ENCODE peak calls at places on chromosomes 3 and 15, in seven cellular contexts. X is tibial nerve, L is PC-9, I is tibial artery, Y is left ventricle myocardium inferior, A is pancreas, E is Peyer's patch. M is an unnamed sample.
A peak's percentile ranks its signal among the peaks of the same experiment; 100 is the strongest.

GRCh38 chr3:169479314-169479939 is 184.1 kb downstream of the MECOM start:
- DNase-seq in X (no peak), L (no peak), I (no peak), Y (no peak), A (no peak), E (no peak), M (no peak)

GRCh38 chr3:49198611-49199230 is 27.3 kb downstream of the KLHDC8B start:
- DNase-seq in X (no peak), L (no peak), I (no peak), Y (no peak), A (peak; percentile 25), E (no peak), M (no peak)

GRCh38 chr15:89127054-89127702 is 38.9 kb downstream of the ABHD2 start:
- DNase-seq in X (no peak), L (no peak), I (peak; percentile 42), Y (no peak), A (no peak), E (no peak), M (no peak)

GRCh38 chr3:17030956-17031652 is 146.3 kb downstream of the PLCL2 start:
- DNase-seq in X (no peak), L (no peak), I (no peak), Y (no peak), A (no peak), E (no peak), M (no peak)

GRCh38 chr3:11570789-11571495 is 72.8 kb downstream of the VGLL4 start:
- DNase-seq in X (no peak), L (no peak), I (peak; percentile 67), Y (no peak), A (no peak), E (no peak), M (no peak)

GRCh38 chr3:68306571-68306970 is 625.8 kb downstream of the TAFA4 start:
- DNase-seq in X (no peak), L (peak; percentile 1), I (no peak), Y (no peak), A (no peak), E (no peak), M (peak; percentile 82)

GRCh38 chr3:33879540-33879939 is 81.1 kb downstream of the PDCD6IP start:
- DNase-seq in X (no peak), L (no peak), I (no peak), Y (no peak), A (no peak), E (no peak), M (no peak)

GRCh38 chr15:62400778-62401177 is 235.7 kb upstream of the C2CD4B start:
- DNase-seq in X (no peak), L (no peak), I (no peak), Y (no peak), A (no peak), E (no peak), M (no peak)

GRCh38 chr3:14434541-14435151 is 32.2 kb downstream of the SLC6A6 start:
- DNase-seq in X (no peak), L (no peak), I (no peak), Y (peak; percentile 51), A (peak; percentile 53), E (peak; percentile 68), M (no peak)

GRCh38 chr3:168341192-168341816 is 245.6 kb upstream of the GOLIM4 start:
- DNase-seq in X (no peak), L (no peak), I (no peak), Y (no peak), A (no peak), E (no peak), M (no peak)

GRCh38 chr15:81356252-81356651 is 17.8 kb downstream of the TMC3 start:
- DNase-seq in X (no peak), L (no peak), I (no peak), Y (no peak), A (no peak), E (no peak), M (no peak)

GRCh38 chr3:161274691-161275298 is 53.7 kb downstream of the NMD3 start:
- DNase-seq in X (no peak), L (peak; percentile 43), I (no peak), Y (no peak), A (no peak), E (peak; percentile 75), M (peak; percentile 66)

GRCh38 chr3:168249048-168249538 is 153.4 kb upstream of the GOLIM4 start:
- DNase-seq in X (no peak), L (no peak), I (no peak), Y (no peak), A (no peak), E (no peak), M (no peak)

GRCh38 chr3:182812123-182812522 is 18.8 kb downstream of the ATP11B start:
- DNase-seq in X (no peak), L (no peak), I (no peak), Y (no peak), A (no peak), E (no peak), M (no peak)

GRCh38 chr3:188881954-188882641 is 289.7 kb upstream of the TPRG1 start:
- DNase-seq in X (no peak), L (no peak), I (no peak), Y (no peak), A (no peak), E (no peak), M (no peak)

GRCh38 chr3:48432411-48433371 is 2.8 kb upstream of the PLXNB1 start:
- DNase-seq in X (no peak), L (no peak), I (peak; percentile 63), Y (no peak), A (no peak), E (peak; percentile 62), M (peak; percentile 91)

GRCh38 chr3:12708584-12709192 is 44.8 kb upstream of the RAF1 start:
- DNase-seq in X (no peak), L (peak; percentile 62), I (peak; percentile 81), Y (peak; percentile 34), A (no peak), E (no peak), M (no peak)

GRCh38 chr3:30518201-30518864 is 88.1 kb upstream of the TGFBR2 start:
- DNase-seq in X (peak; percentile 39), L (no peak), I (peak; percentile 80), Y (peak; percentile 22), A (peak; percentile 32), E (no peak), M (no peak)

GRCh38 chr3:46856576-46857471 is 6.4 kb downstream of the MYL3 start:
- DNase-seq in X (no peak), L (no peak), I (peak; percentile 53), Y (peak; percentile 32), A (no peak), E (peak; percentile 33), M (peak; percentile 41)

GRCh38 chr3:15148614-15149013 is 49.7 kb upstream of the RBSN start:
- DNase-seq in X (no peak), L (no peak), I (no peak), Y (no peak), A (peak; percentile 38), E (no peak), M (peak; percentile 92)

GRCh38 chr15:64697911-64698369 is 77.4 kb downstream of the RBPMS2 start:
- DNase-seq in X (no peak), L (no peak), I (no peak), Y (no peak), A (no peak), E (no peak), M (no peak)

GRCh38 chr15:97902140-97902780 is 58.2 kb upstream of the ARRDC4 start:
- DNase-seq in X (no peak), L (no peak), I (no peak), Y (no peak), A (no peak), E (no peak), M (no peak)

GRCh38 chr15:62850791-62851291 is 191.7 kb upstream of the TPM1 start:
- DNase-seq in X (no peak), L (peak; percentile 60), I (no peak), Y (no peak), A (no peak), E (no peak), M (peak; percentile 77)

GRCh38 chr15:38867556-38867955 is 302.9 kb upstream of the RASGRP1 start:
- DNase-seq in X (no peak), L (peak; percentile 36), I (no peak), Y (no peak), A (no peak), E (no peak), M (no peak)

GRCh38 chr3:111335512-111335911 is 206.5 kb upstream of the CD96 start:
- DNase-seq in X (no peak), L (no peak), I (no peak), Y (no peak), A (no peak), E (no peak), M (no peak)

GRCh38 chr3:59558906-59559720 is 509.3 kb upstream of the CFAP20DC start:
- DNase-seq in X (no peak), L (no peak), I (no peak), Y (no peak), A (no peak), E (no peak), M (no peak)

GRCh38 chr3:99126291-99126690 is 224.8 kb upstream of the DCBLD2 start:
- DNase-seq in X (no peak), L (no peak), I (no peak), Y (no peak), A (no peak), E (no peak), M (no peak)

GRCh38 chr3:99128205-99128604 is 226.7 kb upstream of the DCBLD2 start:
- DNase-seq in X (no peak), L (no peak), I (no peak), Y (no peak), A (no peak), E (no peak), M (no peak)

GRCh38 chr3:99131876-99132275 is 230.4 kb upstream of the DCBLD2 start:
- DNase-seq in X (no peak), L (no peak), I (no peak), Y (no peak), A (no peak), E (no peak), M (no peak)

GRCh38 chr3:99128740-99129505 is 227.4 kb upstream of the DCBLD2 start:
- DNase-seq in X (no peak), L (peak; percentile 56), I (no peak), Y (no peak), A (no peak), E (no peak), M (no peak)
- H3K4me3 ChIP-seq in X (no peak overlapping the region), L (no peak overlapping the region), I (no peak overlapping the region), Y (no peak overlapping the region), A (no peak overlapping the region), E (no peak overlapping the region), M (no peak overlapping the region)

GRCh38 chr15:69117431-69117841 is 43.0 kb upstream of the GLCE start:
- DNase-seq in X (no peak), L (no peak), I (no peak), Y (no peak), A (no peak), E (no peak), M (peak; percentile 82)
- H3K27ac ChIP-seq in X (no peak overlapping the region), L (no peak overlapping the region), I (no peak overlapping the region), Y (no peak overlapping the region), A (no peak overlapping the region), E (no peak overlapping the region), M (peak overlapping the region; percentile 97)

GRCh38 chr3:37171144-37171543 is 3.2 kb downstream of the LRRFIP2 start:
- DNase-seq in X (no peak), L (no peak), I (peak; percentile 74), Y (peak; percentile 44), A (no peak), E (no peak), M (no peak)
- H3K4me3 ChIP-seq in X (no peak overlapping the region), L (no peak overlapping the region), I (no peak overlapping the region), Y (peak overlapping the region; percentile 17), A (no peak overlapping the region), E (no peak overlapping the region), M (no peak overlapping the region)

DNA sequence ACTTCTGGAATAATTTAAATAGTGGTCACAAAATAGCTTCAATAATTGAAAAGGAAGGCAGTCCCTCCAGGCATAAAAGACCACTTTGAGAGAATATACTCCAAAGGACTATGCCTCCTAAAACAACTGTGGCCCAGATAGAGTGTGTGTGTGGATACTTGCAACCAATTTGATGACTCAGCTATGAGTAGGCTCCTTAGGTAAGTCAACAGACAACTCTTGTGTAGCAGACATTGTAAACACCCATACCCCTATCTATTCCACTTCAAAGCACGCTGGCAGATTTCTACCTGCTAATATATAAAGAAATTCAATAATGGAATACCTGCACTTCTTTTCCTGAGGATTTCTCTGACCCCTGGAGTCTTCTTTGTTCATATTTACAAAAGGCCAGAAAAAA is 254.5 kb downstream of the NEK10 start:
- DNase-seq in X (no peak), L (no peak), I (no peak), Y (no peak), A (no peak), E (no peak), M (no peak)
- H3K27ac ChIP-seq in X (no peak overlapping the region), L (no peak overlapping the region), I (no peak overlapping the region), Y (no peak overlapping the region), A (no peak overlapping the region), E (no peak overlapping the region), M (no peak overlapping the region)

M was measured in endodermal cell.